ENCODE peak calls at places on chromosomes 3 and 15, in seven cellular contexts. E is NCI-H69, S is kidney, C is H1, T is cerebellum, O is HEK293T, H is RPMI7951. K is an unnamed sample.

GRCh38 chr3:126961791-126962461 is 21.0 kb upstream of the PLXNA1 start:
- DNase-seq in T (no peak), E (no peak), O (no peak), C (no peak), H (peak), S (peak), K (no peak)

GRCh38 chr3:77906102-77906709 is 866.3 kb downstream of the ROBO2 start:
- DNase-seq in C (no peak), E (no peak), O (no peak), T (no peak), H (no peak), S (no peak), K (no peak)

GRCh38 chr3:17643691-17644090 is 98.7 kb downstream of the TBC1D5 start:
- DNase-seq in E (peak), C (no peak), O (no peak), H (no peak), T (no peak), S (no peak), K (peak)

GRCh38 chr3:149752788-149753136 is 473 bp upstream of the COMMD2 start:
- DNase-seq in E (no peak), T (peak), C (no peak), H (no peak), S (no peak), O (no peak), K (no peak)

GRCh38 chr15:68730491-68731317 is 90.0 kb downstream of the ANP32A start:
- DNase-seq in O (peak), S (no peak), C (peak), E (peak), T (peak), H (peak), K (peak)

GRCh38 chr15:56736308-56736707 is 3.0 kb upstream of the ZNF280D start:
- DNase-seq in C (no peak), E (no peak), H (peak), O (no peak), T (no peak), S (no peak), K (peak)

GRCh38 chr15:62972814-62973213 is 69.7 kb upstream of the TPM1 start:
- DNase-seq in C (no peak), O (no peak), S (no peak), H (peak), E (no peak), T (no peak), K (no peak)

GRCh38 chr3:27596334-27596841 is 112.2 kb upstream of the SLC4A7 start:
- DNase-seq in T (no peak), O (no peak), C (no peak), S (no peak), H (peak), E (peak), K (no peak)

GRCh38 chr3:137761099-137761562 is 3.0 kb upstream of the SOX14 start:
- DNase-seq in C (no peak), E (no peak), S (no peak), T (no peak), O (no peak), H (no peak), K (no peak)

GRCh38 chr3:117144832-117145231 is 435.3 kb downstream of the TUSC7 start:
- DNase-seq in C (no peak), T (no peak), O (no peak), E (no peak), S (no peak), H (no peak), K (peak)

GRCh38 chr3:64190517-64191515 is 34.5 kb downstream of the PRICKLE2 start:
- DNase-seq in E (no peak), T (no peak), H (peak), C (no peak), O (no peak), S (no peak), K (peak)

GRCh38 chr15:70324001-70324974 is 226.6 kb upstream of the TLE3 start:
- DNase-seq in S (no peak), H (peak), C (peak), O (no peak), E (peak), T (no peak), K (peak)

GRCh38 chr3:23602895-23603443 is 202.8 kb upstream of the UBE2E1 start:
- DNase-seq in T (no peak), E (peak), S (no peak), H (no peak), O (no peak), C (peak), K (no peak)

GRCh38 chr3:76912966-76913365 is 126.9 kb upstream of the ROBO2 start:
- DNase-seq in S (no peak), E (peak), O (peak), T (no peak), H (no peak), C (no peak), K (no peak)

GRCh38 chr3:102053375-102053989 is 204.2 kb downstream of the NFKBIZ start:
- DNase-seq in T (no peak), C (no peak), O (no peak), E (no peak), H (peak), S (no peak), K (peak)

GRCh38 chr15:60757831-60758570 is 279.1 kb upstream of the ICE2 start:
- DNase-seq in S (no peak), O (no peak), C (no peak), H (no peak), E (peak), T (no peak), K (no peak)

GRCh38 chr3:48123346-48123745 is 64.9 kb downstream of the CDC25A start:
- DNase-seq in H (no peak), S (no peak), T (no peak), C (no peak), E (no peak), O (no peak), K (no peak)

GRCh38 chr3:184016820-184017671 is 638 bp downstream of the ABCC5 start:
- DNase-seq in O (peak), S (peak), C (peak), T (peak), E (peak), H (peak), K (no peak)

GRCh38 chr15:25852696-25853524 is 10.2 kb downstream of the ATP10A start:
- DNase-seq in C (no peak), H (no peak), S (no peak), T (no peak), O (no peak), E (no peak), K (no peak)

GRCh38 chr15:63354771-63355650 is 26.6 kb downstream of the CA12 start:
- DNase-seq in C (no peak), T (no peak), E (peak), O (no peak), S (no peak), H (no peak), K (no peak)

GRCh38 chr15:43928152-43928551 is 101.3 kb downstream of the WDR76 start:
- DNase-seq in T (no peak), H (no peak), O (no peak), S (no peak), E (no peak), C (peak), K (no peak)

GRCh38 chr3:129994883-129995559 is 20.5 kb downstream of the TRH start:
- DNase-seq in T (no peak), S (no peak), H (no peak), C (no peak), E (peak), O (no peak), K (no peak)

GRCh38 chr3:134406331-134407246 is 32.3 kb upstream of the AMOTL2 start:
- DNase-seq in S (peak), T (peak), O (no peak), C (peak), E (peak), H (peak), K (no peak)

GRCh38 chr3:25784971-25785370 is 1.7 kb upstream of the NGLY1 start:
- DNase-seq in C (no peak), H (no peak), E (peak), O (no peak), T (no peak), S (no peak), K (no peak)

K was measured in fibroblast of the conjunctiva.